ENCODE peak calls at places on chromosomes 13 and 19, in eight cellular contexts. Z is stimulated activated naive CD8-positive, alpha-beta T cell treated with anti-CD3 and anti-CD28 coated beads, Interleukin-15, Interleukin-2, amounts not matched to agents 100 U/mL and 50 U/mL, for 24 hours; G is adrenal gland; X is astrocyte; S is activated CD8-positive, alpha-beta T cell treated with anti-CD3 and anti-CD28 coated beads for 36 hours; V is amniotic stem cell; L is LNCaP clone FGC; W is GDM1. M is an unnamed sample.

GRCh38 chr13:91045351-91046034 is 302.0 kb upstream of the MIR17HG start:
- DNase-seq in Z (no peak), G (no peak), X (no peak), S (no peak), V (no peak), L (peak), W (peak), M (no peak)

GRCh38 chr19:29851769-29852521 is 40.2 kb downstream of the CCNE1 start:
- DNase-seq in Z (peak), G (no peak), X (no peak), S (peak), V (no peak), L (no peak), W (no peak), M (no peak)

GRCh38 chr13:74732736-74733135 is 598.5 kb upstream of the KLF12 start:
- DNase-seq in Z (no peak), G (no peak), X (no peak), S (no peak), V (no peak), L (no peak), W (no peak), M (no peak)

GRCh38 chr13:23384111-23384510 is 49.4 kb downstream of the SACS start:
- DNase-seq in Z (no peak), G (no peak), X (peak), S (peak), V (peak), L (no peak), W (no peak), M (no peak)

GRCh38 chr13:25899952-25900351 is 151.9 kb downstream of the SHISA2 start:
- DNase-seq in Z (no peak), G (no peak), X (no peak), S (no peak), V (no peak), L (no peak), W (no peak), M (no peak)

GRCh38 chr19:32406161-32407003 is 812 bp downstream of the DPY19L3 start:
- DNase-seq in Z (no peak), G (no peak), X (no peak), S (no peak), V (no peak), L (no peak), W (no peak), M (no peak)

GRCh38 chr19:41297628-41298326 is 12.2 kb upstream of the CCDC97 start:
- DNase-seq in Z (no peak), G (peak), X (no peak), S (peak), V (no peak), L (no peak), W (no peak), M (no peak)

GRCh38 chr19:39074942-39075341 is 9.2 kb upstream of the ACP7 start:
- DNase-seq in Z (no peak), G (no peak), X (no peak), S (no peak), V (no peak), L (no peak), W (no peak), M (no peak)

GRCh38 chr13:36548129-36548528 is 115.8 kb downstream of the CCNA1 start:
- DNase-seq in Z (no peak), G (no peak), X (no peak), S (no peak), V (no peak), L (no peak), W (no peak), M (no peak)

GRCh38 chr13:102873653-102874052 is 27.8 kb downstream of the ERCC5 start:
- DNase-seq in Z (no peak), G (no peak), X (peak), S (no peak), V (no peak), L (no peak), W (no peak), M (no peak)

GRCh38 chr19:1408300-1409203 is 1.2 kb downstream of the DAZAP1 start:
- DNase-seq in Z (peak), G (peak), X (peak), S (peak), V (no peak), L (no peak), W (no peak), M (no peak)

GRCh38 chr13:41652735-41653361 is 195.5 kb downstream of the RGCC start:
- DNase-seq in Z (peak), G (no peak), X (no peak), S (peak), V (no peak), L (peak), W (no peak), M (no peak)

GRCh38 chr19:35533201-35533821 is at the start of gene GAPDHS:
- DNase-seq in Z (no peak), G (no peak), X (no peak), S (no peak), V (no peak), L (no peak), W (no peak), M (no peak)

GRCh38 chr13:40408602-40409001 is 257.8 kb downstream of the FOXO1 start:
- DNase-seq in Z (no peak), G (no peak), X (peak), S (no peak), V (no peak), L (no peak), W (no peak), M (no peak)

GRCh38 chr19:16749326-16749725 is 29.7 kb downstream of the NWD1 start:
- DNase-seq in Z (no peak), G (no peak), X (no peak), S (no peak), V (no peak), L (no peak), W (no peak), M (no peak)

GRCh38 chr13:26420282-26420960 is 137.1 kb upstream of the WASF3 start:
- DNase-seq in Z (no peak), G (no peak), X (peak), S (no peak), V (no peak), L (no peak), W (no peak), M (no peak)

GRCh38 chr19:35744335-35744687 is 907 bp downstream of the U2AF1L4 start:
- DNase-seq in Z (peak), G (no peak), X (no peak), S (no peak), V (no peak), L (no peak), W (no peak), M (no peak)

GRCh38 chr13:26971990-26972888 is 199.4 kb downstream of the USP12 start:
- DNase-seq in Z (peak), G (no peak), X (peak), S (peak), V (no peak), L (no peak), W (no peak), M (no peak)

GRCh38 chr19:45107621-45108170 is 14.7 kb downstream of the PPP1R37 start:
- DNase-seq in Z (no peak), G (no peak), X (no peak), S (no peak), V (no peak), L (no peak), W (no peak), M (no peak)

GRCh38 chr19:801030-801860 is 4.0 kb downstream of the PTBP1 start:
- DNase-seq in Z (no peak), G (peak), X (no peak), S (peak), V (no peak), L (no peak), W (no peak), M (no peak)

GRCh38 chr19:43906774-43907173 is 28.3 kb downstream of the ZNF45 start:
- DNase-seq in Z (no peak), G (no peak), X (no peak), S (no peak), V (no peak), L (no peak), W (no peak), M (no peak)

GRCh38 chr13:97695684-97696083 is 257.8 kb upstream of the IPO5 start:
- DNase-seq in Z (no peak), G (no peak), X (no peak), S (no peak), V (no peak), L (no peak), W (no peak), M (no peak)

GRCh38 chr19:49150106-49150943 is 4.9 kb downstream of the HRC start:
- DNase-seq in Z (peak), G (peak), X (peak), S (peak), V (no peak), L (peak), W (peak), M (peak)

GRCh38 chr13:45278096-45278645 is 62.8 kb downstream of the TPT1 start:
- DNase-seq in Z (no peak), G (no peak), X (peak), S (no peak), V (no peak), L (no peak), W (no peak), M (no peak)